ENCODE peak calls at places on chromosomes 1 and 21, in eight cellular contexts. Z, S, L, O, I, G, H and E are unnamed samples.
A peak's percentile ranks its signal among the peaks of the same experiment; 100 is the strongest.

GRCh38 chr1:169914534-169914933 is 20.8 kb upstream of the SCYL3 start:
- DNase-seq in Z (no peak), S (no peak), L (no peak), O (peak; percentile 40), I (no peak), G (no peak), H (no peak), E (no peak)

GRCh38 chr1:48466594-48466993 is 5.4 kb downstream of the SPATA6 start:
- DNase-seq in Z (no peak), S (no peak), L (no peak), O (no peak), I (no peak), G (no peak), H (no peak), E (no peak)

GRCh38 chr1:10987840-10988417 is 24.5 kb upstream of the TARDBP start:
- DNase-seq in Z (no peak), S (no peak), L (no peak), O (no peak), I (no peak), G (no peak), H (no peak), E (no peak)

GRCh38 chr1:153957744-153958110 is 685 bp downstream of the CRTC2 start:
- DNase-seq in Z (no peak), S (peak; percentile 29), L (no peak), O (peak; percentile 14), I (no peak), G (peak; percentile 34), H (no peak), E (peak; percentile 43)

GRCh38 chr1:205301220-205301821 is 20.2 kb downstream of the NUAK2 start:
- DNase-seq in Z (peak; percentile 92), S (peak; percentile 91), L (no peak), O (peak; percentile 97), I (peak; percentile 60), G (no peak), H (peak; percentile 87), E (peak; percentile 96)

GRCh38 chr1:241499910-241500309 is 19.6 kb downstream of the FH start:
- DNase-seq in Z (peak; percentile 16), S (peak; percentile 40), L (no peak), O (peak; percentile 60), I (peak; percentile 39), G (no peak), H (peak; percentile 21), E (peak; percentile 56)

GRCh38 chr1:160028426-160028825 is 3.4 kb downstream of the PIGM start:
- DNase-seq in Z (no peak), S (no peak), L (no peak), O (no peak), I (no peak), G (no peak), H (no peak), E (no peak)

GRCh38 chr1:85940621-85941306 is 215.8 kb downstream of the COL24A1 start:
- DNase-seq in Z (peak; percentile 23), S (no peak), L (no peak), O (peak; percentile 1), I (no peak), G (no peak), H (no peak), E (no peak)

GRCh38 chr1:170661646-170662411 is 2.1 kb upstream of the PRRX1 start:
- DNase-seq in Z (no peak), S (no peak), L (no peak), O (peak; percentile 67), I (no peak), G (no peak), H (peak; percentile 62), E (peak; percentile 45)

GRCh38 chr21:19048088-19048672 is 644.6 kb upstream of the TMPRSS15 start:
- DNase-seq in Z (no peak), S (no peak), L (no peak), O (no peak), I (no peak), G (no peak), H (no peak), E (no peak)

GRCh38 chr1:58786927-58787245 is 3.0 kb upstream of the JUN start:
- DNase-seq in Z (no peak), S (no peak), L (no peak), O (no peak), I (no peak), G (no peak), H (no peak), E (no peak)

GRCh38 chr1:87778896-87779295 is 450.2 kb downstream of the LMO4 start:
- DNase-seq in Z (no peak), S (peak; percentile 64), L (no peak), O (no peak), I (no peak), G (no peak), H (no peak), E (peak; percentile 9)

GRCh38 chr1:183685112-183685713 is 32.1 kb upstream of the APOBEC4 start:
- DNase-seq in Z (no peak), S (peak; percentile 46), L (no peak), O (peak; percentile 74), I (peak; percentile 31), G (peak; percentile 6), H (peak; percentile 19), E (peak; percentile 44)